ENCODE peak calls at places on chromosomes 1 and 21, in four cellular contexts. C is esophagus squamous epithelium; J is cardiac muscle cell; M is effector memory CD4-positive, alpha-beta T cell. O is an unnamed sample. For H3K4me1, H3K36me3 and H3K9me3, the result is how much of the 10 kb centered on the place peaks cover.

GRCh38 chr21:40754466-40754865 is 92.5 kb downstream of the DSCAM start:
- DNase-seq in J (peak), C (no peak), M (no peak), O (no peak)

GRCh38 chr1:151008244-151009205 is at the start of gene PRUNE1:
- DNase-seq in M (peak), C (peak), J (peak), O (peak)

GRCh38 chr1:38541223-38541622 is 318.3 kb downstream of the RRAGC start:
- DNase-seq in J (no peak), C (no peak), M (no peak), O (peak)

GRCh38 chr1:10941891-10942541 is 70.4 kb upstream of the TARDBP start:
- DNase-seq in J (peak), C (no peak), M (peak), O (peak)

GRCh38 chr21:37562920-37563640 is 196.5 kb downstream of the DYRK1A start:
- DNase-seq in M (no peak), C (no peak), J (no peak), O (no peak)

GRCh38 chr1:226001852-226002666 is 2.9 kb upstream of the SDE2 start:
- DNase-seq in J (peak), C (peak), M (peak), O (peak)

GRCh38 chr21:43933146-43933673 is 68.2 kb downstream of the AGPAT3 start:
- DNase-seq in J (no peak), C (no peak), M (no peak), O (no peak)

GRCh38 chr1:75616436-75617433 is 5.8 kb upstream of the SLC44A5 start:
- DNase-seq in J (peak), M (no peak), C (no peak), O (no peak)

GRCh38 chr1:191240925-191241324 is 763.3 kb upstream of the BRINP3 start:
- DNase-seq in C (no peak), M (no peak), J (no peak), O (no peak)

GRCh38 chr1:216447898-216448568 is 24.8 kb upstream of the USH2A start:
- DNase-seq in M (no peak), J (no peak), C (no peak), O (no peak)

DNA sequence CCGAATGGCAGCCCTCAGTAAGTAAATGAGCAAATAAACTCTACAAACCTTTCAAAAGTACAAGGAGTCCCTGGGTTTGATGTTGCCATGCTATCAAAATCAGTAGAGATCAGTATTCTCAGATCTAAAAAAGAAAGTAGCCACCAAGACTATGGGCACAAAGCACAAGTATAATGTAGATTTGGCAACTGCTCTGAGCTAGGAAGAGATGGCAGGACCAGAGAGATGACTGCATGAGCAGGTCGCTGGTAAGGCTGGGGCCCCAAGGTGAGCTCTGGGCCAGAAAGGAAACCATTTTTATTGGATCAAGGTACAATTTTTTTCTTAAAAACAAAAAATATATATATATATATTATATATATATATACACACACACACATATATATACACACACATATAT is 3.1 kb upstream of the ADORA3 start:
- DNase-seq in C (no peak), M (no peak), J (no peak), O (no peak)
- H3K4me1 ChIP-seq in C (under half), M (half or more), J (under half), O (under half)

GRCh38 chr21:34861302-34861701 is 187.8 kb downstream of the RUNX1 start:
- DNase-seq in C (no peak), M (no peak), J (no peak), O (peak)
- H3K36me3 ChIP-seq in C (half or more), M (half or more), J (under half), O (half or more)

GRCh38 chr1:5460974-5461373 is 531.3 kb downstream of the NPHP4 start:
- DNase-seq in J (no peak), C (no peak), M (no peak), O (no peak)
- H3K9me3 ChIP-seq in J (under half), C (under half), M (under half), O (under half)

DNA sequence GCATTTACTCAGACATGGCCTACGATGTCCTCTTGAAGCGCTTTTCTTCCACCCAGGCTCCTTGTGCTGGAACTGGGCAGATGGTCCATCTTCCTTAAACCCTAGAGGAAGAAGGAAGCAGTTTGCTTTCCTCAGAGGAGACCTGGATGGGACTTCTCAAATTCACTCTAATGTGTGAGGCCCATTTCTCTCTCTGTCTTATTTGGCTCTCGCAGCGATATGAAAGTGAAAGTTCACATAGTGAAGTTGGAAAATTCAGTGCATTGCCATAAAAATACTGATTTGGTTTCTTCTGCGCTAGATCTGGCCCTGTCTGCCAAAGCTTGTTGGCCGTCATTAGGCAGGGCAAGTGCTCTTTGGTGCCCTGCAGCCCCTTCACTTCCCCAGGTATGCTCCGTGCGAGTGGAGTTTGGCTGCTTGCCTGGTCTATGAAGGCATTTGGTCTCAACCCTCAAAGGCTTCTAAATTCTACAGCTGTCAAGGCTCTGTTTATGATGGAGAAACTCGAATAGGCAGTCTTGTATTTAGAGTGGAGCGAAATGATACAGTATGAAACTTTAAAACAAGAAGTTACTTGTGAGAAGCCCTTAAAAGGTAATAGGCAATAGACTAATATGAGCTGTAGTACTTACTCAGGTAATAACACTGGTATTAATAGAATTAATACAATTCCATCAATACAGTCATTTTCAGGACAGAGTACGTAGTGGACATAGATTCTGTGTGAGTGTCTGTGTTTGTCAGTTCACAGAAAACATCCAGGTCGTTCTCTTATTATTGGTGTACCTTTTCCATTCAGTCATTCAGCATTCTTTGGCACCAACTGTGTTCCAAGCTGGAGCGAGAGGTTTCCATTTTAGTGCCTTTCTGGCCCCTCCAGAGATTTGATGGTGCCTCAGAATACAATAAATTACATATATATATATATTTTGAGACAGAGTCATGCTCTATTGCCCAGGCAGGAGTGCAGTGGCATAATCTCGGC is 20.5 kb downstream of the SZRD1 start:
- DNase-seq in J (no peak), C (no peak), M (no peak), O (no peak)
- H3K4me1 ChIP-seq in J (under half), C (half or more), M (under half), O (under half)

GRCh38 chr21:32352556-32352955 is 40.3 kb downstream of the URB1 start:
- DNase-seq in J (no peak), C (no peak), M (no peak), O (no peak)

GRCh38 chr21:32350211-32350980 is 42.4 kb downstream of the URB1 start:
- DNase-seq in J (no peak), C (no peak), M (no peak), O (no peak)

GRCh38 chr21:32350981-32351380 is 41.8 kb downstream of the URB1 start:
- DNase-seq in J (no peak), M (no peak), C (no peak), O (no peak)

GRCh38 chr21:32351428-32351827 is 41.4 kb downstream of the URB1 start:
- DNase-seq in C (no peak), J (no peak), M (no peak), O (no peak)

DNA sequence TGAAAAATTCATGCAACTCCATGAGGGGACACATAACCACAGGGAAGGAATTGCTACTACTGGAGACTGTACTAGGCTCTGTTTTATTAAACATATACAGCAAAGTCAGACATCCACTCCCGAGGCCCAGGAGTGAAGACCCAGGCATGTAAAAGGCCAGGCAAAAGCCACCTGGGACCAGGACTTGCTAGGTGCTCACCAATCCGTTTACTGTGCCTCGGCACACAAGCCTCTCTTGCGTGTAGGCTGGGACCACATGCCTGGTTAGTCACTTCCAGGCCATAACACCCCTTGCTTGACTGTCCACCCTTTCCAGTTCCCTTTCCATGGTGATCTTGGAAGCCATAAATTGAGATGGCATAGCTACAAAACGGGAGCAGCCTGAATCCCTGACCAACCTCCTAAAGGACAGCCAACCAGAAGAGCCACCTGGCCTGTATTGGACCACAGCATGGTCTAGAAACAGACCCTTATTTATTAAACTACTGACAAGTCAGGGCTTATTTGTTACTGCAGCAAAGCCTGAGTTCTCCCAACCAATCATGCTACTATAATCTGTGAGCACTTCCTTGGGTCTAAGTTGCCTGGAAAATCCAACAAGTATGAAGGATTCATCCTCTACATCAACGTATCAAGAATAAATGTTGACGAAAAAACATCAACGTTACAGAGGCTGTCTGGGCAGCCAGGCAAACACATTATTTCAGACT is 39.7 kb downstream of the URB1 start:
- DNase-seq in C (no peak), M (no peak), J (no peak), O (no peak)
- H3K36me3 ChIP-seq in C (half or more), M (half or more), J (under half), O (half or more)

O was measured in SJSA1.